ENCODE peak calls at places on chromosomes 12 and 14, in four cellular contexts. H, F, V and Y are unnamed samples.

GRCh38 chr12:85626031-85626781 is 210.0 kb downstream of the RASSF9 start:
- DNase-seq in V (peak; percentile 52), F (peak; percentile 78), H (peak; percentile 79), Y (peak; percentile 95)

GRCh38 chr14:105249175-105250007 is 1.1 kb downstream of the BTBD6 start:
- DNase-seq in V (no peak), H (peak; percentile 51), F (no peak), Y (peak; percentile 42)

GRCh38 chr12:112839386-112839972 is 47.9 kb downstream of the RPH3A start:
- DNase-seq in F (peak; percentile 51), H (peak; percentile 53), V (no peak), Y (peak; percentile 88)

GRCh38 chr12:13362260-13362841 is 165.8 kb downstream of the EMP1 start:
- DNase-seq in H (peak; percentile 42), V (peak; percentile 77), F (peak; percentile 80), Y (peak; percentile 48)

GRCh38 chr12:56080556-56081138 is 682 bp downstream of the ERBB3 start:
- DNase-seq in H (no peak), F (peak; percentile 30), V (no peak), Y (no peak)

GRCh38 chr12:43740511-43741100 is 18.0 kb downstream of the PUS7L start:
- DNase-seq in V (no peak), F (no peak), H (no peak), Y (no peak)

GRCh38 chr12:116454950-116455447 is 104.2 kb upstream of the MAP1LC3B2 start:
- DNase-seq in F (peak; percentile 79), V (peak; percentile 96), H (peak; percentile 96), Y (peak; percentile 83)

GRCh38 chr14:103543140-103543539 is 14.1 kb downstream of the TRMT61A start:
- DNase-seq in F (no peak), H (no peak), V (no peak), Y (no peak)